ENCODE peak calls at places on chromosomes 4 and X, in five cellular contexts. E is fibroblast of the aortic adventitia, H is HFFc6, C is HCT116, G is B cell. T is an unnamed sample.

GRCh38 chr4:20684852-20685763 is 15.2 kb upstream of the PACRGL start:
- DNase-seq in E (peak; percentile 58), H (peak; percentile 12), C (no peak), G (no peak), T (no peak)

GRCh38 chrX:150363561-150364346 is 637 bp downstream of the MAMLD1 start:
- DNase-seq in E (peak; percentile 30), H (no peak), C (no peak), G (no peak), T (peak; percentile 49)

GRCh38 chrX:67296395-67296794 is 247.4 kb upstream of the AR start:
- DNase-seq in E (no peak), H (no peak), C (no peak), G (no peak), T (no peak)

GRCh38 chr4:134905061-134905460 is 703.5 kb upstream of the PABPC4L start:
- DNase-seq in E (no peak), H (no peak), C (no peak), G (no peak), T (no peak)

GRCh38 chrX:128781506-128781905 is 729.3 kb upstream of the ACTRT1 start:
- DNase-seq in E (no peak), H (no peak), C (no peak), G (no peak), T (peak; percentile 19)

GRCh38 chrX:24928114-24928513 is 87.7 kb downstream of the ARX start:
- DNase-seq in E (no peak), H (no peak), C (no peak), G (no peak), T (no peak)

GRCh38 chrX:3052864-3053263 is 11.6 kb downstream of the ARSF start:
- DNase-seq in E (no peak), H (no peak), C (no peak), G (no peak), T (no peak)

GRCh38 chrX:20248592-20249192 is 18.0 kb downstream of the RPS6KA3 start:
- DNase-seq in E (no peak), H (no peak), C (no peak), G (no peak), T (no peak)

GRCh38 chr4:41620594-41621256 is 82.8 kb downstream of the LIMCH1 start:
- DNase-seq in E (no peak), H (no peak), C (no peak), G (no peak), T (no peak)

GRCh38 chrX:118550792-118551191 is 55.2 kb downstream of the DOCK11 start:
- DNase-seq in E (no peak), H (peak; percentile 6), C (no peak), G (no peak), T (no peak)

GRCh38 chr4:169079942-169080827 is 70.1 kb upstream of the CBR4 start:
- DNase-seq in E (peak; percentile 86), H (peak; percentile 43), C (no peak), G (peak; percentile 52), T (peak; percentile 76)

GRCh38 chr4:105059337-105059736 is 87.3 kb upstream of the TET2 start:
- DNase-seq in E (peak; percentile 13), H (no peak), C (no peak), G (no peak), T (no peak)

GRCh38 chr4:11720292-11720691 is 291.6 kb upstream of the HS3ST1 start:
- DNase-seq in E (peak; percentile 81), H (peak; percentile 35), C (no peak), G (no peak), T (peak; percentile 40)

GRCh38 chrX:1400049-1400448 is 8.1 kb upstream of the SLC25A6 start:
- DNase-seq in E (no peak), H (no peak), C (no peak), G (no peak), T (no peak)

GRCh38 chr4:40626183-40626990 is 3.3 kb downstream of the RBM47 start:
- DNase-seq in E (no peak), H (peak; percentile 21), C (no peak), G (no peak), T (no peak)

GRCh38 chrX:40755291-40756249 is 20.2 kb upstream of the MED14 start:
- DNase-seq in E (peak; percentile 37), H (no peak), C (no peak), G (no peak), T (no peak)

GRCh38 chr4:76984788-76985211 is 35.2 kb downstream of the SEPTIN11 start:
- DNase-seq in E (peak; percentile 100), H (peak; percentile 99), C (no peak), G (no peak), T (no peak)

GRCh38 chrX:40502688-40503087 is 78.1 kb upstream of the ATP6AP2 start:
- DNase-seq in E (no peak), H (no peak), C (no peak), G (no peak), T (no peak)

GRCh38 chr4:103498161-103499070 is 221.4 kb downstream of the TACR3 start:
- DNase-seq in E (peak; percentile 89), H (peak; percentile 66), C (no peak), G (no peak), T (no peak)

GRCh38 chrX:18448416-18448815 is 23.0 kb downstream of the CDKL5 start:
- DNase-seq in E (peak; percentile 0), H (no peak), C (no peak), G (no peak), T (no peak)

GRCh38 chr4:184453402-184454160 is 20.8 kb downstream of the IRF2 start:
- DNase-seq in E (peak; percentile 80), H (peak; percentile 81), C (no peak), G (peak; percentile 55), T (peak; percentile 20)

GRCh38 chr4:174116021-174116420 is 167.4 kb downstream of the FBXO8 start:
- DNase-seq in E (no peak), H (no peak), C (no peak), G (no peak), T (no peak)

GRCh38 chr4:44806076-44806475 is 79.7 kb upstream of the GNPDA2 start:
- DNase-seq in E (no peak), H (no peak), C (no peak), G (no peak), T (no peak)

GRCh38 chr4:88138561-88138960 is 19.9 kb downstream of the ABCG2 start:
- DNase-seq in E (peak; percentile 77), H (peak; percentile 88), C (no peak), G (no peak), T (no peak)

GRCh38 chr4:105859233-105859632 is 36.0 kb upstream of the NPNT start:
- DNase-seq in E (peak; percentile 74), H (peak; percentile 65), C (peak; percentile 26), G (no peak), T (no peak)

GRCh38 chrX:123961268-123962005 is at the start of gene STAG2:
- DNase-seq in E (peak; percentile 87), H (peak; percentile 61), C (peak; percentile 73), G (peak; percentile 49), T (peak; percentile 80)

GRCh38 chr4:94621491-94622080 is 136.2 kb upstream of the BMPR1B start:
- DNase-seq in E (peak; percentile 73), H (peak; percentile 25), C (peak; percentile 38), G (no peak), T (peak; percentile 27)

GRCh38 chrX:132489256-132490085 is 633 bp upstream of the MBNL3 start:
- DNase-seq in E (peak; percentile 16), H (peak; percentile 10), C (no peak), G (peak; percentile 70), T (peak; percentile 69)

GRCh38 chr4:1347410-1347864 is 429 bp downstream of the UVSSA start:
- DNase-seq in E (peak; percentile 87), H (peak; percentile 85), C (no peak), G (peak; percentile 59), T (peak; percentile 63)

GRCh38 chr4:24256547-24256946 is 327.8 kb downstream of the DHX15 start:
- DNase-seq in E (no peak), H (no peak), C (no peak), G (no peak), T (no peak)

GRCh38 chr4:53119685-53120084 is 246.2 kb downstream of the SCFD2 start:
- DNase-seq in E (peak; percentile 87), H (peak; percentile 73), C (no peak), G (no peak), T (no peak)

GRCh38 chr4:42750091-42750490 is 93.2 kb upstream of the ATP8A1 start:
- DNase-seq in E (peak; percentile 30), H (no peak), C (no peak), G (no peak), T (no peak)
- TF ChIP-seq CTCF in E (peak; percentile 16), H (no peak), C (no peak), G (peak; percentile 47), T (no peak)

GRCh38 chr4:48944659-48945290 is 38.2 kb upstream of the OCIAD2 start:
- DNase-seq in E (no peak), H (no peak), C (no peak), G (no peak), T (peak; percentile 48)
- TF ChIP-seq CTCF in E (peak; percentile 36), H (peak; percentile 67), C (peak; percentile 45), G (no peak), T (peak; percentile 39)

DNA sequence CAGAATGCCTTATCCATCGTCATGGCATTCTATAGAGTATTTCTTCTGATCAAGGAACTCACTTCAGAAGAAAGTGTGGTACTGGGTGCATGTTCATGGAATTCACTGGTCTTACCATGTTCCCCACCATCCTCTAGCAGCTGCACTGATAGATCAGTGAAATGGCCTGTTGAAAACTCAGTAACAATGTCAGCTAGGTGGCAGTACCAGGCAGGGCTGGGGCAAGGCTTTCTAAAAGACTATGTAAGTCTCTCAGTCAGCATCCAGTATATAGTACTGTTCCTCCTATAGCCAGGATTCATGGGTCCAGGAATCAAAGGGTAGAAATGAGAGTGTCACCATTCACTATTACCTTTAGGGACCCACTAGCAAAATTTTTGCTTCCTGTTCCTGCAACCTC is 15.8 kb upstream of the LDB2 start:
- DNase-seq in E (peak; percentile 71), H (peak; percentile 51), C (no peak), G (no peak), T (peak; percentile 1)
- TF ChIP-seq CTCF in E (peak; percentile 56), H (peak; percentile 78), C (peak; percentile 19), G (no peak), T (no peak)

GRCh38 chrX:107849747-107850478 is 24.2 kb downstream of the MID2 start:
- DNase-seq in E (no peak), H (no peak), C (no peak), G (no peak), T (no peak)
- TF ChIP-seq CTCF in E (peak; percentile 11), H (no peak), C (no peak), G (no peak), T (no peak)

GRCh38 chr4:89586864-89587263 is 250.1 kb downstream of the SNCA start:
- DNase-seq in E (peak; percentile 28), H (peak; percentile 8), C (peak; percentile 7), G (no peak), T (no peak)
- TF ChIP-seq CTCF in E (no peak), H (peak; percentile 66), C (peak; percentile 26), G (no peak), T (no peak)

GRCh38 chr4:70544279-70544870 is 26.0 kb downstream of the AMTN start:
- DNase-seq in E (peak; percentile 45), H (peak; percentile 5), C (peak; percentile 31), G (peak; percentile 42), T (peak; percentile 4)
- TF ChIP-seq CTCF in E (peak; percentile 75), H (peak; percentile 75), C (peak; percentile 30), G (peak; percentile 42), T (peak; percentile 33)